ENCODE peak calls at places on chromosomes 16 and 17, in ten cellular contexts. Y is sigmoid colon, W is neural progenitor cell, M is K562, A is GM23338, L is body of pancreas, E is uterus, R is PC-3, D is AG04450, G is Panc1. Q is an unnamed sample. For H3K27me3, the result is how much of the 10 kb centered on the place peaks cover.

GRCh38 chr17:43832168-43832975 is 574 bp downstream of the MPP3 start:
- DNase-seq in Y (peak), W (peak), M (no peak), A (peak), L (peak), E (peak), R (peak), D (peak), G (no peak), Q (peak)

GRCh38 chr16:82456683-82457082 is 170.1 kb upstream of the CDH13 start:
- DNase-seq in Y (no peak), W (peak), M (peak), A (peak), L (peak), E (peak), R (peak), D (no peak), G (peak), Q (peak)

GRCh38 chr16:819336-819735 is 18.8 kb upstream of the GNG13 start:
- DNase-seq in Y (no peak), W (no peak), M (no peak), A (no peak), L (no peak), E (no peak), R (no peak), D (no peak), G (no peak), Q (no peak)

GRCh38 chr17:73474370-73474988 is 162.7 kb upstream of the CDC42EP4 start:
- DNase-seq in Y (peak), W (no peak), M (peak), A (no peak), L (peak), E (peak), R (peak), D (no peak), G (peak), Q (peak)

GRCh38 chr17:14737984-14738651 is 437.2 kb downstream of the HS3ST3B1 start:
- DNase-seq in Y (peak), W (peak), M (no peak), A (peak), L (peak), E (no peak), R (peak), D (peak), G (peak), Q (peak)

GRCh38 chr17:21352981-21353265 is 23.2 kb upstream of the KCNJ12 start:
- DNase-seq in Y (peak), W (no peak), M (no peak), A (no peak), L (no peak), E (no peak), R (no peak), D (no peak), G (no peak), Q (no peak)

GRCh38 chr17:76199466-76199865 is 40.8 kb downstream of the RNF157 start:
- DNase-seq in Y (no peak), W (no peak), M (no peak), A (no peak), L (no peak), E (no peak), R (no peak), D (no peak), G (no peak), Q (no peak)

GRCh38 chr16:80804451-80805383 is at the start of gene CDYL2:
- DNase-seq in Y (no peak), W (peak), M (peak), A (peak), L (peak), E (no peak), R (peak), D (no peak), G (no peak), Q (peak)

GRCh38 chr16:83727018-83727417 is 80.8 kb upstream of the HSBP1 start:
- DNase-seq in Y (no peak), W (no peak), M (no peak), A (no peak), L (peak), E (no peak), R (no peak), D (peak), G (no peak), Q (no peak)

GRCh38 chr17:17782425-17783120 is 54.2 kb downstream of the SREBF1 start:
- DNase-seq in Y (no peak), W (peak), M (peak), A (peak), L (no peak), E (no peak), R (peak), D (no peak), G (no peak), Q (no peak)

GRCh38 chr16:47461598-47462266 is 601 bp downstream of the PHKB start:
- DNase-seq in Y (no peak), W (peak), M (peak), A (peak), L (peak), E (no peak), R (peak), D (no peak), G (peak), Q (no peak)

GRCh38 chr16:11087691-11088431 is 143.5 kb downstream of the CLEC16A start:
- DNase-seq in Y (no peak), W (no peak), M (no peak), A (peak), L (no peak), E (no peak), R (no peak), D (no peak), G (no peak), Q (no peak)

GRCh38 chr17:27598337-27599050 is 32.5 kb upstream of the LGALS9 start:
- DNase-seq in Y (no peak), W (no peak), M (no peak), A (no peak), L (no peak), E (no peak), R (no peak), D (no peak), G (no peak), Q (no peak)

GRCh38 chr17:75864448-75864871 is 9.3 kb upstream of the WBP2 start:
- DNase-seq in Y (peak), W (peak), M (no peak), A (peak), L (peak), E (peak), R (no peak), D (peak), G (no peak), Q (peak)

GRCh38 chr16:74605746-74606520 is 981 bp downstream of the GLG1 start:
- DNase-seq in Y (peak), W (peak), M (no peak), A (no peak), L (no peak), E (no peak), R (no peak), D (no peak), G (no peak), Q (no peak)

GRCh38 chr16:74607967-74608356 is 1.0 kb upstream of the GLG1 start:
- DNase-seq in Y (no peak), W (peak), M (no peak), A (peak), L (no peak), E (no peak), R (no peak), D (no peak), G (no peak), Q (no peak)

GRCh38 chr16:74605332-74605731 is 1.6 kb downstream of the GLG1 start:
- DNase-seq in Y (no peak), W (no peak), M (no peak), A (no peak), L (no peak), E (no peak), R (peak), D (no peak), G (no peak), Q (no peak)

GRCh38 chr16:74607310-74607966 is 524 bp upstream of the GLG1 start:
- DNase-seq in Y (no peak), W (no peak), M (no peak), A (no peak), L (no peak), E (no peak), R (no peak), D (no peak), G (no peak), Q (no peak)

DNA sequence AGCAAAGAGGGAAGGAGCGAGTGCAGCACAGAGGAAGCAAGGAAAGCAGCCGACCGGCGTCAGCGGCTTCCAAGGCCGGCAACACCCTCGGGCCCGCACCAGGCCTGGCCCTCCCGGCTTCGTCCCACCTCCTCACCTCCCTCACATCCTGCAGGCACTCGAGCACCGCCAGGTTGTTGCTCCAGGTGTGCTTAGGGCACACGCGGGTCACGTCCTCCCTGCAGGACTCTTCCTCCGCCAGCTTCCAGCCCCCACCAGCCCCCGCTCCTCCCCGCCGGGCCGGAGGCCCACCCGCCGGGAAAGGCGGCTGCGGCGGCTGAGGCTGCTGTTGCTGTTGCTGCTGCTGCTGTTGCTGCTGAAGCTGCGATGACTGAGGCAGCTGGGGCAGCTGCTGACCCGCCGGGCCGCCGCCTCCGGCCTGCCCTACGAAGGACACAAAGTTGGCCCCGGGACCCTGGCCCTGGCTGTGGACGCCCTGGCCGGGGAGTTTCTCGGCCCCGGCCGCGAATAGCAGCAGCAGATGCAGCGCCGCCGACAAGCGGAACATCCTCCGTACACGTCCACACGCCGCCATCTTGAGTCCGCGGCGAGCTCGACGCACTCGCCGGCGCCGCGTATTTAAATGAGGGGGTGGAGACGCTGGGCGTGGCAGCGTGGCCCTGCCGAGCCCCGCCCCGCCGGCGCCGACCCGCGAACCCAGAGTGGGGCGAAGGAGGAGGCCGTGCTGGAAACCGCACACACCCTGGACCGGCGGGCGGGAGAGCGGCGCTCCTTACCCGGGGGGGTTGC is at the start of gene GLG1:
- DNase-seq in Y (peak), W (peak), M (peak), A (peak), L (peak), E (peak), R (peak), D (peak), G (no peak), Q (peak)
- TF ChIP-seq CTCF in Y (no peak), W (no peak), M (no peak), A (no peak), L (no peak), E (no peak), R (no peak), D (no peak), G (no peak), Q (no peak)

DNA sequence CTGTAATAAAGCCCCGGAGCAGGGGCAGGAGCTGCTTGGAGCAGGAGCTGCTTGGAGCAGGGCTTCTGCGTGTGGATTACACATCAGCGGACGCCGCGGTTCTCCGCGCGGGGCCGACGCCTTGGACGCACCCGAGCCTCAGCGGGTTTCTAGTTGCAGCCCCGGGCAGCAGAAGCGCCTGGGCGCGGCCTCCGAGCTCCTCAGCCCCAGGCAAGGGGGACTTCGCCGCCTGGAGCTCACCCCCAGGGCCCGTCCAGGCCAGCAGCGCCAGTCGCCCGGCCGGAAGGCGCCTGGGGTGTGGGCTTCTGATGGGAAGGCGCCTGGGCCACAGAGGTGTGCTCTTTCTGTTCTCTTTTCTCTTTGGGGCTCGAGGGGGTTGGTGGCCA is 6.3 kb downstream of the FOXF1 start:
- DNase-seq in Y (peak), W (peak), M (no peak), A (no peak), L (no peak), E (no peak), R (no peak), D (no peak), G (no peak), Q (no peak)
- H3K27ac ChIP-seq in Y (peak), W (no peak), M (no peak), A (no peak), L (no peak), E (no peak), R (no peak), D (peak), G (no peak), Q (no peak)

GRCh38 chr16:89034573-89034961 is 57.6 kb upstream of the CBFA2T3 start:
- DNase-seq in Y (no peak), W (no peak), M (no peak), A (no peak), L (no peak), E (no peak), R (no peak), D (no peak), G (no peak), Q (no peak)
- H3K27me3 ChIP-seq in Y (half or more), W (under half), M (under half), A (under half), L (under half), E (under half), R (under half), D (under half), G (under half), Q (half or more)

GRCh38 chr16:85104147-85104546 is 8.1 kb downstream of the CIBAR2 start:
- DNase-seq in Y (no peak), W (peak), M (no peak), A (peak), L (no peak), E (no peak), R (no peak), D (no peak), G (no peak), Q (no peak)
- TF ChIP-seq CTCF in Y (no peak), W (peak), M (peak), A (peak), L (no peak), E (no peak), R (no peak), D (peak), G (no peak), Q (no peak)

GRCh38 chr16:56632848-56633365 is 448 bp downstream of the MT1M start:
- DNase-seq in Y (no peak), W (no peak), M (no peak), A (no peak), L (no peak), E (no peak), R (no peak), D (no peak), G (no peak), Q (no peak)

GRCh38 chr16:56630134-56630533 is 2.3 kb upstream of the MT1M start:
- DNase-seq in Y (no peak), W (no peak), M (no peak), A (no peak), L (no peak), E (no peak), R (no peak), D (no peak), G (no peak), Q (no peak)

GRCh38 chr16:56631197-56631596 is 1.3 kb upstream of the MT1M start:
- DNase-seq in Y (no peak), W (no peak), M (no peak), A (no peak), L (no peak), E (no peak), R (no peak), D (no peak), G (no peak), Q (no peak)

GRCh38 chr16:56632160-56632847 is at the start of gene MT1M:
- DNase-seq in Y (peak), W (peak), M (no peak), A (peak), L (peak), E (peak), R (peak), D (no peak), G (no peak), Q (peak)

DNA sequence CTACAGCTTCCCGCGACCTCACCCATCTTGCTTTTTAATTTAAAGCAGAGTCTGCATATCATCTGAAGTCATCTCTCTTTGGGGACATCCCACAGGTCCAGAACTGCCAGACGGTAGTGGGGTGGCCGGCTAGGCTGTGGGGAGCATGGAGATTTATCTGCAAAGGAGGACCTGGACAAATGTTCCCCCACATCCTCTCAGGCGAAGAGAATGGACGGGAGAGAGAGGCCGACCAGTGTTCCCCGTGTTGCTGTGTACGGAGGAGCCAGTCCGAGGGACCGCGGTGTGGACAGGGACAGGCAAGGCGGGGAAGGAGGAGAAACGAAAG is 663 bp upstream of the MT1M start:
- DNase-seq in Y (no peak), W (no peak), M (no peak), A (no peak), L (no peak), E (no peak), R (no peak), D (no peak), G (no peak), Q (no peak)
- H3K27ac ChIP-seq in Y (peak), W (no peak), M (no peak), A (no peak), L (peak), E (peak), R (no peak), D (no peak), G (peak), Q (peak)

Q was measured in left ventricle myocardium inferior.